ENCODE peak calls at places on chromosomes 5 and 9, in nine cellular contexts. P is pancreas; G is HFF-Myc; X is heart right ventricle; S is hepatocyte; L is lung; Z is activated CD8-positive, alpha-beta T cell treated with anti-CD3 and anti-CD28 coated beads for 36 hours; N is lower lobe of right lung; U is GM10248. T is an unnamed sample.

GRCh38 chr9:112774006-112774996 is 23.7 kb downstream of the SNX30 start:
- DNase-seq in Z (no peak), N (no peak), U (no peak), G (no peak), X (no peak), P (no peak), S (no peak), L (no peak), T (no peak)

GRCh38 chr5:76175051-76175666 is 92.0 kb downstream of the SV2C start:
- DNase-seq in X (no peak), L (peak; percentile 38), S (peak; percentile 72), U (peak; percentile 79), P (peak; percentile 20), N (no peak), G (no peak), Z (peak; percentile 73), T (peak; percentile 83)

GRCh38 chr5:95080026-95080425 is 204.9 kb downstream of the MCTP1 start:
- DNase-seq in U (no peak), X (no peak), Z (no peak), P (no peak), N (no peak), L (no peak), G (no peak), S (no peak), T (no peak)

GRCh38 chr9:82117025-82117424 is 128.5 kb downstream of the SPATA31D1 start:
- DNase-seq in L (no peak), P (no peak), U (no peak), N (no peak), S (no peak), Z (no peak), G (peak; percentile 51), X (no peak), T (no peak)

GRCh38 chr5:39433838-39434237 is 9.1 kb upstream of the DAB2 start:
- DNase-seq in N (no peak), X (no peak), P (no peak), L (no peak), S (no peak), U (no peak), Z (no peak), G (no peak), T (no peak)

GRCh38 chr5:142680605-142681259 is 5.2 kb downstream of the FGF1 start:
- DNase-seq in N (no peak), Z (no peak), G (peak; percentile 45), S (peak; percentile 85), X (no peak), L (peak; percentile 48), U (no peak), P (peak; percentile 68), T (no peak)

GRCh38 chr9:72509635-72510034 is 11.8 kb upstream of the TMC1 start:
- DNase-seq in P (no peak), L (no peak), X (no peak), Z (no peak), U (peak; percentile 56), N (no peak), G (no peak), S (no peak), T (peak; percentile 63)

GRCh38 chr9:5269249-5269715 is 35.2 kb downstream of the RLN2 start:
- DNase-seq in P (no peak), S (peak; percentile 5), L (no peak), U (no peak), G (no peak), X (no peak), N (no peak), Z (no peak), T (no peak)

GRCh38 chr9:123002754-123003153 is 30.7 kb upstream of the GPR21 start:
- DNase-seq in G (no peak), X (no peak), N (no peak), S (no peak), Z (no peak), P (no peak), L (no peak), U (no peak), T (no peak)

GRCh38 chr9:133054966-133055365 is 6.8 kb upstream of the CEL start:
- DNase-seq in N (no peak), Z (no peak), L (no peak), S (no peak), G (peak; percentile 93), P (peak; percentile 89), X (peak; percentile 74), U (peak; percentile 11), T (no peak)

GRCh38 chr5:78242001-78242400 is 52.5 kb downstream of the AP3B1 start:
- DNase-seq in N (no peak), X (no peak), P (no peak), Z (no peak), G (no peak), U (no peak), S (no peak), L (no peak), T (no peak)

GRCh38 chr5:127303404-127303803 is 12.8 kb downstream of the MEGF10 start:
- DNase-seq in L (no peak), P (no peak), S (no peak), X (no peak), U (no peak), Z (no peak), G (no peak), N (no peak), T (no peak)

GRCh38 chr5:127306036-127306435 is 15.4 kb downstream of the MEGF10 start:
- DNase-seq in S (no peak), U (no peak), Z (no peak), G (no peak), N (no peak), P (no peak), L (no peak), X (no peak), T (no peak)

GRCh38 chr5:127299678-127300077 is 9.1 kb downstream of the MEGF10 start:
- DNase-seq in U (no peak), G (no peak), Z (no peak), S (no peak), P (no peak), X (no peak), N (no peak), L (no peak), T (no peak)

GRCh38 chr5:127305486-127305885 is 14.9 kb downstream of the MEGF10 start:
- DNase-seq in G (no peak), N (no peak), S (no peak), X (no peak), U (no peak), P (no peak), L (no peak), Z (no peak), T (no peak)

GRCh38 chr5:127302509-127302908 is 11.9 kb downstream of the MEGF10 start:
- DNase-seq in S (no peak), U (no peak), N (no peak), X (no peak), G (no peak), P (no peak), Z (no peak), L (no peak), T (no peak)
- TF ChIP-seq CTCF in S (no peak), U (no peak), N (no peak), X (no peak), G (no peak), P (no peak), Z (no peak), L (no peak), T (no peak)

DNA sequence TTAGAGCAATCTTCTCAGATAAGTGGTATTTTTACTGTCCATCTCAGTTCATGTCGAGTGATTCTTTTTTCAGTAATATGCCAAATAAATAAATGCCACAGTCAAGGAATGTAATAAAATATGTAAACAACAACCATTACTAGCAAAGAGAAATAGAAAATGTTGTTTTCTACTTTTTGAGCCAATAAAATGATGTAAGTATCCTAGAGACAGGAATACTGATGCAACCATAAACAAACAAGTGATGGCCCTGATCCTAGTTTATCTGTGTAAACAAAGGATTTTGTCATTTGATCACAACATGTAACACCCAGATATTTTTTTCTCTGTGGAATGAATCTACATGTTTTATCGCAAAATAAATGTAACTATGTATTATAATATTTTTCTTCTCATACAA is 1852.8 kb downstream of the EFNA5 start:
- DNase-seq in Z (no peak), P (no peak), L (no peak), S (no peak), G (no peak), X (no peak), N (no peak), U (no peak), T (no peak)
- TF ChIP-seq CTCF in Z (no peak), P (no peak), L (no peak), S (no peak), G (no peak), X (no peak), N (no peak), U (no peak), T (no peak)

GRCh38 chr5:43623048-43623447 is 20.1 kb downstream of the NNT start:
- DNase-seq in Z (no peak), S (no peak), L (no peak), X (no peak), G (no peak), N (no peak), P (no peak), U (no peak), T (no peak)

GRCh38 chr5:43631182-43631910 is 28.4 kb downstream of the NNT start:
- DNase-seq in N (no peak), Z (peak; percentile 43), P (peak; percentile 47), G (peak; percentile 88), S (peak; percentile 94), U (peak; percentile 25), L (peak; percentile 41), X (peak; percentile 16), T (peak; percentile 23)

GRCh38 chr5:43627028-43627427 is 24.0 kb downstream of the NNT start:
- DNase-seq in U (no peak), S (peak; percentile 39), P (no peak), X (no peak), N (no peak), L (no peak), Z (peak; percentile 6), G (no peak), T (no peak)
- TF ChIP-seq CTCF in U (peak; percentile 35), S (peak; percentile 35), P (no peak), X (peak; percentile 38), N (peak; percentile 40), L (peak; percentile 15), Z (no peak), G (peak; percentile 88), T (no peak)

GRCh38 chr5:32487008-32487407 is 42.5 kb upstream of the ZFR start:
- DNase-seq in U (no peak), Z (no peak), S (no peak), L (no peak), X (no peak), N (no peak), G (no peak), P (no peak), T (no peak)
- TF ChIP-seq CTCF in U (no peak), Z (no peak), S (no peak), L (no peak), X (no peak), N (no peak), G (no peak), P (no peak), T (no peak)

DNA sequence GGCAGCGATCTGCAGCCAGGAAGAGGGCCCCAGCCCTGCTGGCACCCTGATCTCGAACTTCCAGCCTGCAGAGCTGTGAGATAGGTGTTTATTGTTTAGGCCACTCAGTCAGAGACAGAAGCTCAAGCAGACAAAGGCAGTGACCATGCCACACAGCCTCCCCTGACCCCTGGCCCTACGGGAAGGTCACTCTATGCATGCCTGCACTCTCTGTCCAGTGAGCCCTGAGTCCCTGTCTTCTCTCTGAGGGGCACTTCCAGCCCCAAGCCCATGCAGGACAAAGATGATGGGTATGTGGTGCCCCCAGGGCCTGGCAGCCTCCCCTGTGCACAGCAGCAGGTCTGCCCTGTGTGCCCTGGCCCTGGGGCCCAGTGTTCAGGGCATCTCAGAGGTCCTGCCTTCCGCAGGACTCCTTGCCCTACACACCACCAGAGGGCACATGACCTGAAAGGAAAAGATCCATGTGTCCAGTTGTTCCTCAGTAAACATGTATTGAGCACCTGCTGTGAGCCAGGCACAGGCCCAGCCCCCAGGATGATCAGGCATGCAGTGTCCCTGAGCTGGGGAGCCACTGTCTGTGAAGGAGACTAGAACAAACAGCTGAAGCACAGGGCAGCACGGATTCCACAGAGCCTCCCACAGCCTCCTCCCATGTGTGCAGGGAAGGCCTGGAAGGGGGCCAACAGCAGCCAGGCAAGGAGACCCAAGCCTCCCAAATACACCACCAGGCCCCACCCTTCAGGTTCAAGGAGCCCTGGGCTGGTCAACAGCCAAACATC is 109.3 kb downstream of the ATPSCKMT start:
- DNase-seq in X (no peak), G (no peak), U (no peak), P (no peak), S (no peak), N (no peak), Z (no peak), L (no peak), T (no peak)
- TF ChIP-seq CTCF in X (no peak), G (peak; percentile 41), U (peak; percentile 10), P (no peak), S (peak; percentile 20), N (peak; percentile 9), Z (no peak), L (no peak), T (no peak)

T was measured in GM13976.